ENCODE peak calls at places on chromosomes 6 and 20, in six cellular contexts. T is endothelial cell of umbilical vein, H is NCI-H345, X is AG04450, Q is caudate nucleus, R is fibroblast of villous mesenchyme. V is an unnamed sample.

GRCh38 chr20:63269724-63270123 is 2.9 kb upstream of the ARFGAP1 start:
- DNase-seq in T (no peak), X (no peak), R (no peak), Q (no peak), H (no peak), V (no peak)

GRCh38 chr20:22691369-22692118 is 107.2 kb upstream of the FOXA2 start:
- DNase-seq in Q (peak), R (peak), T (peak), X (peak), H (peak), V (peak)

GRCh38 chr20:17021481-17021880 is 205.4 kb upstream of the PCSK2 start:
- DNase-seq in Q (no peak), T (no peak), H (no peak), X (no peak), R (no peak), V (no peak)

GRCh38 chr6:121463087-121463486 is 27.6 kb downstream of the GJA1 start:
- DNase-seq in H (no peak), T (no peak), R (no peak), Q (no peak), X (no peak), V (no peak)

GRCh38 chr6:135146160-135146920 is 34.8 kb upstream of the MYB start:
- DNase-seq in R (peak), T (no peak), Q (no peak), H (peak), X (no peak), V (no peak)

GRCh38 chr20:23613676-23614075 is 8.0 kb upstream of the CST9 start:
- DNase-seq in Q (no peak), T (no peak), R (peak), H (no peak), X (no peak), V (peak)

GRCh38 chr6:2942916-2943563 is 28.3 kb downstream of the SERPINB6 start:
- DNase-seq in T (peak), H (no peak), Q (no peak), X (no peak), R (no peak), V (no peak)

GRCh38 chr6:75896526-75896925 is 147.5 kb downstream of the MYO6 start:
- DNase-seq in R (no peak), H (no peak), X (no peak), T (no peak), Q (no peak), V (no peak)

GRCh38 chr6:107284805-107285204 is 169.5 kb upstream of the BEND3 start:
- DNase-seq in Q (no peak), R (no peak), H (no peak), X (no peak), T (no peak), V (no peak)

GRCh38 chr6:43916924-43917877 is 147.2 kb downstream of the VEGFA start:
- DNase-seq in H (no peak), R (peak), X (no peak), T (no peak), Q (no peak), V (peak)

GRCh38 chr6:36829919-36830544 is 9.2 kb downstream of the CPNE5 start:
- DNase-seq in X (no peak), H (peak), R (no peak), T (peak), Q (peak), V (no peak)

GRCh38 chr20:21083825-21084325 is 22.3 kb downstream of the LINC00237 start:
- DNase-seq in R (no peak), Q (no peak), H (no peak), T (no peak), X (no peak), V (no peak)

GRCh38 chr6:137341721-137342195 is 122.6 kb upstream of the IFNGR1 start:
- DNase-seq in R (peak), H (peak), T (no peak), Q (peak), X (no peak), V (peak)

GRCh38 chr20:5065489-5066383 is 54.0 kb downstream of the PCNA start:
- DNase-seq in H (no peak), R (peak), Q (no peak), X (peak), T (peak), V (no peak)

GRCh38 chr6:12576389-12576788 is 140.2 kb upstream of the PHACTR1 start:
- DNase-seq in R (peak), X (no peak), H (no peak), T (peak), Q (no peak), V (no peak)

GRCh38 chr20:61807426-61808160 is 258.1 kb downstream of the TAF4 start:
- DNase-seq in T (no peak), Q (no peak), X (no peak), H (no peak), R (no peak), V (no peak)

GRCh38 chr20:22586645-22587310 is 2.4 kb upstream of the FOXA2 start:
- DNase-seq in X (no peak), T (no peak), Q (no peak), R (no peak), H (no peak), V (peak)

GRCh38 chr6:13664703-13665352 is 46.8 kb downstream of the RANBP9 start:
- DNase-seq in H (no peak), Q (no peak), T (no peak), X (peak), R (peak), V (no peak)